ENCODE peak calls at places on chromosomes 11 and 22, in six cellular contexts. Q, F, E, S, X and A are unnamed samples.

GRCh38 chr11:74138572-74138971 is 32.2 kb downstream of the C2CD3 start:
- DNase-seq in Q (peak; percentile 98), F (no peak), E (peak; percentile 38), S (no peak), X (peak; percentile 95), A (no peak)

GRCh38 chr11:62721994-62722393 is 5.3 kb downstream of the HNRNPUL2 start:
- DNase-seq in Q (peak; percentile 84), F (no peak), E (no peak), S (no peak), X (no peak), A (no peak)

GRCh38 chr11:19087658-19088057 is 27.1 kb upstream of the MRGPRX2 start:
- DNase-seq in Q (peak; percentile 69), F (no peak), E (no peak), S (no peak), X (peak; percentile 60), A (no peak)

GRCh38 chr22:27435839-27436581 is 365.5 kb downstream of the MN1 start:
- DNase-seq in Q (peak; percentile 58), F (peak; percentile 74), E (peak; percentile 66), S (no peak), X (no peak), A (no peak)

GRCh38 chr11:30481385-30481784 is 104.8 kb downstream of the MPPED2 start:
- DNase-seq in Q (no peak), F (no peak), E (no peak), S (no peak), X (no peak), A (no peak)

GRCh38 chr11:15819679-15820286 is 536.6 kb downstream of the SOX6 start:
- DNase-seq in Q (peak; percentile 62), F (peak; percentile 73), E (peak; percentile 79), S (peak; percentile 85), X (peak; percentile 64), A (peak; percentile 26)

GRCh38 chr11:11552688-11553087 is 69.1 kb downstream of the GALNT18 start:
- DNase-seq in Q (no peak), F (no peak), E (no peak), S (no peak), X (no peak), A (no peak)

GRCh38 chr11:19410032-19410431 is 169.3 kb upstream of the E2F8 start:
- DNase-seq in Q (no peak), F (no peak), E (no peak), S (no peak), X (no peak), A (no peak)

GRCh38 chr11:31797227-31798056 is 13.7 kb downstream of the PAX6 start:
- DNase-seq in Q (no peak), F (no peak), E (no peak), S (no peak), X (no peak), A (no peak)

GRCh38 chr11:31798057-31799035 is 12.8 kb downstream of the PAX6 start:
- DNase-seq in Q (no peak), F (no peak), E (no peak), S (no peak), X (no peak), A (no peak)

GRCh38 chr11:31795706-31796522 is 15.2 kb downstream of the PAX6 start:
- DNase-seq in Q (no peak), F (no peak), E (no peak), S (no peak), X (no peak), A (no peak)

GRCh38 chr11:31794546-31794945 is 16.6 kb downstream of the PAX6 start:
- DNase-seq in Q (no peak), F (no peak), E (no peak), S (no peak), X (no peak), A (no peak)

DNA sequence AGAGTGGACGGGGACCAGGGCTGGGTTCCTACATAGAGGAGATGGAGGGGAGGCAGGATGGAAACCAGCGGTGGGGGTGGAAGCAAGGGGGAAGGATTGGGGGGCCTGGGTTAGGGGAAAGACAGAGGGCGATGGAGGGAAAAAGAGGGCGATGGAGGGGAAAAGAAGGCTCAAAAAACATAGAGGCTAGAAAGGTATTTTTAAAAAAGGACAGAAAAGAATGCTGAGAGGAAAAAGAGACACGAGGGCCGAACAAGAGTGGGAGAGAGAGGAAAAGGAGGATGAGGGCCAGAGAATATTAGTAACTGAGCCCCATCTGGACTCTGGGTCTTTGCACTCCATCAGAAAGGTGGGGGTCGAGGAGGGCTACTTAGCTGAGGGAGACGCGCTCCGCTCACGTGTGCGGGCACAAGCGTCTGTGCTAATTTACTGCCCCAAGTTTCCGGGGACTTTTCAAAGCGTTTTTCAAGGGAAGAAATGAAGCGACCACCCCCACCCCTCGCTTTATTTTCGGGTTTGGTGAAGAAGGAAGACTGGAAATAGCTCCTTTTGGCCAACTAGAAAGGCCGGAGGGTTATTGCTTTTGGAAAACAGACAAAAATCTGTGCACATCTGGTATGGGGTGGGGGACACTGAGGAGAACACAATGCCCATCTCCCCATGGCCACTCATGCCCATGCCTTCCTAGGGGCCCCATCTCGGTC is 14.4 kb downstream of the PAX6 start:
- DNase-seq in Q (no peak), F (no peak), E (no peak), S (no peak), X (no peak), A (no peak)
- H3K4me3 ChIP-seq in Q (no peak overlapping the region), F (no peak overlapping the region), E (no peak overlapping the region), S (no peak overlapping the region), X (no peak overlapping the region), A (no peak overlapping the region)

GRCh38 chr22:50183141-50183971 is 2.4 kb upstream of the TRABD start:
- DNase-seq in Q (no peak), F (no peak), E (no peak), S (peak; percentile 48), X (no peak), A (no peak)

GRCh38 chr22:50186181-50186731 is 543 bp downstream of the TRABD start:
- DNase-seq in Q (no peak), F (no peak), E (no peak), S (peak; percentile 66), X (no peak), A (no peak)

GRCh38 chr22:50185384-50186087 is at the start of gene TRABD:
- DNase-seq in Q (peak; percentile 90), F (peak; percentile 86), E (peak; percentile 89), S (peak; percentile 95), X (peak; percentile 81), A (peak; percentile 79)

GRCh38 chr22:50184004-50184461 is 1.7 kb upstream of the TRABD start:
- DNase-seq in Q (peak; percentile 69), F (peak; percentile 84), E (peak; percentile 78), S (peak; percentile 86), X (no peak), A (no peak)

GRCh38 chr22:50184541-50185383 is 951 bp upstream of the TRABD start:
- DNase-seq in Q (no peak), F (no peak), E (no peak), S (peak; percentile 66), X (no peak), A (no peak)
- H3K4me3 ChIP-seq in Q (peak overlapping the region; percentile 63), F (peak overlapping the region; percentile 83), E (peak overlapping the region; percentile 62), S (no peak overlapping the region), X (peak overlapping the region; percentile 60), A (peak overlapping the region; percentile 71)

GRCh38 chr22:44712962-44713361 is 11.0 kb downstream of the PRR5 start:
- DNase-seq in Q (no peak), F (no peak), E (no peak), S (no peak), X (no peak), A (no peak)
- H3K4me3 ChIP-seq in Q (no peak overlapping the region), F (no peak overlapping the region), E (no peak overlapping the region), S (no peak overlapping the region), X (no peak overlapping the region), A (no peak overlapping the region)

GRCh38 chr11:126337472-126338241 is 17.8 kb upstream of the ST3GAL4 start:
- DNase-seq in Q (no peak), F (no peak), E (no peak), S (no peak), X (no peak), A (no peak)
- H3K4me3 ChIP-seq in Q (no peak overlapping the region), F (no peak overlapping the region), E (no peak overlapping the region), S (no peak overlapping the region), X (no peak overlapping the region), A (no peak overlapping the region)

GRCh38 chr11:64017950-64018224 is 17.8 kb upstream of the FLRT1 start:
- DNase-seq in Q (no peak), F (no peak), E (no peak), S (peak; percentile 25), X (no peak), A (no peak)
- H3K4me3 ChIP-seq in Q (no peak overlapping the region), F (no peak overlapping the region), E (no peak overlapping the region), S (no peak overlapping the region), X (no peak overlapping the region), A (no peak overlapping the region)

GRCh38 chr22:46067159-46068111 is 82.9 kb upstream of the PPARA start:
- DNase-seq in Q (no peak), F (no peak), E (no peak), S (no peak), X (peak; percentile 55), A (no peak)
- H3K4me3 ChIP-seq in Q (no peak overlapping the region), F (peak overlapping the region; percentile 34), E (peak overlapping the region; percentile 32), S (no peak overlapping the region), X (peak overlapping the region; percentile 69), A (peak overlapping the region; percentile 90)

GRCh38 chr11:65184146-65184545 is 2.4 kb downstream of the CAPN1 start:
- DNase-seq in Q (no peak), F (no peak), E (no peak), S (peak; percentile 65), X (no peak), A (peak; percentile 7)
- H3K4me3 ChIP-seq in Q (no peak overlapping the region), F (no peak overlapping the region), E (no peak overlapping the region), S (no peak overlapping the region), X (peak overlapping the region; percentile 79), A (no peak overlapping the region)

GRCh38 chr11:6656581-6656915 is 939 bp upstream of the DCHS1 start:
- DNase-seq in Q (no peak), F (no peak), E (no peak), S (no peak), X (no peak), A (no peak)

GRCh38 chr11:6654281-6655019 is 1.2 kb downstream of the DCHS1 start:
- DNase-seq in Q (no peak), F (no peak), E (peak; percentile 59), S (peak; percentile 66), X (no peak), A (peak; percentile 64)

GRCh38 chr11:6653656-6654055 is 2.0 kb downstream of the DCHS1 start:
- DNase-seq in Q (no peak), F (no peak), E (no peak), S (no peak), X (no peak), A (no peak)

GRCh38 chr11:6655790-6656580 is at the start of gene DCHS1:
- DNase-seq in Q (no peak), F (no peak), E (peak; percentile 60), S (peak; percentile 30), X (no peak), A (no peak)

DNA sequence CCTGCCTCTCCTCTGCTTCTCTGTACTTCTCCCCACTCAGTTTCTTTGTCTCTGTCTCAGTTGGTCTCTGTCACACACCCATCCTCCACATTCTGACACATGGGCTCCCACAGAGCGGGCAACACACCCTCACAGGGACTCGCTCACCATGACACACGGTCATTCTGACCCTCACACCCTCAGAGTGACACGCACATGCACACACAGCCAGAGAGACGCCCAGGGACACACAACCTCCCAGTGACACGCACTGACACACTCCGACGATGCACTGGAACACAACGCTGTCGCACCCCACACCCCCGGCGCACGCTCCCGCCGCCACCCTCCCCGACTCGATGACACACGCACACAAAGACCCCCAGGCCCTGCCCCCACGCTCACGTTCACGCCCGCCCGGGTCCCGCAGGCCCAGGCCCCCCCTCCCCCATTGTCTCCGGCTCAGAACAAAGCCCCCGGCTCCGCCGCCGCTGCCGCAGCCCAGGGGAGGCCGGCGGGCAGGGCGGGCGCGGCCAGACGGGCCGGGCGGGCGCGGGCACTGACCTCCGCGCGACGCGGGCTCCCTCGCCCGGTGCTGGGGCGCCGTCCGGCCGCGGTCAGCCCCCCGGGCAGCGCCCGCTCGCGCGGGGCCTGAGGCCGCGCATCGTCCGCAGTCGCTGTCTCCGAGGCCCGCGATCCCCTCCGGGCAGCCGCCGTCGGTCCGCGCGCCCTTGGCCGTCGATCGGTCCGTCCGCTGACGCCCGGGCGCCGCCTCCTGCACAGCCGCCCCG is 404 bp downstream of the DCHS1 start:
- DNase-seq in Q (no peak), F (peak; percentile 78), E (peak; percentile 41), S (peak; percentile 23), X (no peak), A (no peak)
- H3K4me3 ChIP-seq in Q (peak overlapping the region; percentile 40), F (peak overlapping the region; percentile 55), E (peak overlapping the region; percentile 43), S (no peak overlapping the region), X (no peak overlapping the region), A (peak overlapping the region; percentile 54)